ENCODE peak calls at places on chromosomes 7 and 10, in seven cellular contexts. M is uterus; Q is right lobe of liver; K is SJSA1; T is upper lobe of right lung; U is CD4-positive, CD25-positive, alpha-beta regulatory T cell; D is neural progenitor cell. P is an unnamed sample.
A peak's percentile ranks its signal among the peaks of the same experiment; 100 is the strongest.

GRCh38 chr10:120788756-120789155 is 62.4 kb upstream of the WDR11 start:
- DNase-seq in U (no peak), K (no peak), Q (no peak), M (no peak), D (no peak), T (no peak), P (no peak)

GRCh38 chr7:71716741-71717140 is 584.8 kb downstream of the GALNT17 start:
- DNase-seq in T (no peak), D (peak; percentile 26), M (no peak), K (no peak), Q (no peak), U (no peak), P (no peak)

GRCh38 chr7:106563466-106564150 is 97.3 kb downstream of the CCDC71L start:
- DNase-seq in M (no peak), U (no peak), K (no peak), Q (no peak), T (no peak), D (no peak), P (no peak)

GRCh38 chr10:132372516-132373095 is 24.4 kb upstream of the PWWP2B start:
- DNase-seq in U (no peak), M (no peak), T (peak; percentile 56), K (no peak), Q (no peak), D (no peak), P (no peak)

GRCh38 chr10:77798940-77799339 is 127.6 kb downstream of the DLG5 start:
- DNase-seq in K (no peak), U (no peak), T (no peak), M (no peak), Q (no peak), D (no peak), P (no peak)

GRCh38 chr7:55533050-55533728 is 39.1 kb downstream of the VOPP1 start:
- DNase-seq in Q (no peak), K (no peak), U (peak; percentile 89), D (no peak), M (no peak), T (no peak), P (no peak)

GRCh38 chr10:689433-690226 is at the start of gene DIP2C:
- DNase-seq in T (peak; percentile 85), Q (peak; percentile 84), K (peak; percentile 57), D (peak; percentile 94), M (peak; percentile 78), U (no peak), P (peak; percentile 83)

GRCh38 chr10:22365644-22366565 is 20.6 kb downstream of the SPAG6 start:
- DNase-seq in Q (no peak), D (no peak), M (no peak), K (no peak), T (no peak), U (no peak), P (no peak)

GRCh38 chr10:99529483-99530107 is 3.1 kb upstream of the NKX2-3 start:
- DNase-seq in K (no peak), M (no peak), T (no peak), U (no peak), D (peak; percentile 68), Q (no peak), P (no peak)

GRCh38 chr10:35437829-35438228 is 101.5 kb downstream of the CCNY start:
- DNase-seq in T (no peak), D (no peak), Q (no peak), M (no peak), U (no peak), K (no peak), P (no peak)

GRCh38 chr7:113202282-113202681 is 83.9 kb upstream of the SMIM30 start:
- DNase-seq in T (no peak), U (no peak), M (no peak), K (no peak), Q (no peak), D (no peak), P (no peak)

GRCh38 chr10:131750171-131750895 is 150.5 kb upstream of the PPP2R2D start:
- DNase-seq in K (no peak), U (no peak), T (no peak), M (no peak), D (no peak), Q (peak; percentile 36), P (no peak)

GRCh38 chr7:132065193-132065972 is 509.0 kb upstream of the PODXL start:
- DNase-seq in U (no peak), M (peak; percentile 87), T (no peak), K (peak; percentile 97), D (no peak), Q (no peak), P (peak; percentile 68)

GRCh38 chr10:123582084-123582989 is 83.8 kb upstream of the GPR26 start:
- DNase-seq in M (peak; percentile 35), U (peak; percentile 57), D (peak; percentile 89), Q (peak; percentile 82), T (peak; percentile 85), K (peak; percentile 41), P (peak; percentile 86)

GRCh38 chr10:92142949-92143348 is 147.9 kb downstream of the CPEB3 start:
- DNase-seq in U (no peak), K (no peak), Q (no peak), M (no peak), D (no peak), T (no peak), P (no peak)

GRCh38 chr10:35372329-35372728 is 36.0 kb downstream of the CCNY start:
- DNase-seq in U (no peak), D (no peak), M (peak; percentile 78), T (no peak), Q (no peak), K (peak; percentile 75), P (no peak)

GRCh38 chr7:50068850-50069551 is 24.0 kb downstream of the ZPBP start:
- DNase-seq in K (peak; percentile 11), D (no peak), T (no peak), M (no peak), Q (no peak), U (peak; percentile 68), P (no peak)

GRCh38 chr7:123231060-123232000 is 31.6 kb upstream of the SLC13A1 start:
- DNase-seq in Q (no peak), U (no peak), D (no peak), K (peak; percentile 59), M (no peak), T (no peak), P (no peak)

GRCh38 chr7:117208257-117208656 is 114.6 kb downstream of the WNT2 start:
- DNase-seq in Q (no peak), U (no peak), D (no peak), T (no peak), M (no peak), K (no peak), P (no peak)

GRCh38 chr10:1774796-1775195 is 37.5 kb upstream of the ADARB2 start:
- DNase-seq in U (no peak), D (no peak), K (no peak), M (no peak), Q (no peak), T (no peak), P (no peak)

GRCh38 chr7:129779602-129780256 is 168.2 kb downstream of the NRF1 start:
- DNase-seq in D (peak; percentile 85), U (peak; percentile 31), Q (no peak), T (peak; percentile 91), K (peak; percentile 55), M (no peak), P (no peak)

GRCh38 chr7:132783824-132784223 is 207.6 kb upstream of the PLXNA4 start:
- DNase-seq in D (no peak), M (no peak), U (no peak), Q (no peak), T (no peak), K (peak; percentile 81), P (no peak)

GRCh38 chr10:119973261-119973660 is 80.7 kb downstream of the SEC23IP start:
- DNase-seq in D (peak; percentile 30), U (peak; percentile 16), Q (no peak), M (no peak), K (no peak), T (no peak), P (no peak)

GRCh38 chr10:37976880-37977203 is 395 bp upstream of the ZNF25 start:
- DNase-seq in M (no peak), D (no peak), U (no peak), Q (no peak), T (no peak), K (no peak), P (no peak)

GRCh38 chr10:12594448-12594944 is 245.1 kb downstream of the CAMK1D start:
- DNase-seq in D (no peak), M (no peak), T (no peak), K (no peak), Q (no peak), U (peak; percentile 78), P (peak; percentile 65)

GRCh38 chr7:139079861-139080260 is 29.7 kb downstream of the ZC3HAV1 start:
- DNase-seq in M (no peak), T (no peak), U (no peak), K (no peak), Q (no peak), D (no peak), P (no peak)

GRCh38 chr10:43962346-43963191 is 313.9 kb upstream of the ZNF32 start:
- DNase-seq in U (no peak), Q (no peak), K (no peak), M (no peak), T (peak; percentile 42), D (no peak), P (no peak)

GRCh38 chr10:58743466-58744115 is 230.9 kb downstream of the BICC1 start:
- DNase-seq in Q (no peak), T (no peak), M (no peak), U (no peak), K (no peak), D (peak; percentile 70), P (no peak)

GRCh38 chr7:104973909-104974415 is 40.0 kb upstream of the KMT2E start:
- DNase-seq in T (no peak), D (no peak), Q (no peak), M (no peak), U (no peak), K (peak; percentile 88), P (no peak)

GRCh38 chr7:81025360-81025759 is 106.5 kb upstream of the SEMA3C start:
- DNase-seq in D (no peak), K (no peak), T (no peak), U (no peak), Q (no peak), M (no peak), P (no peak)

GRCh38 chr7:157693071-157693520 is 356.3 kb downstream of the DNAJB6 start:
- DNase-seq in K (no peak), T (peak; percentile 57), M (peak; percentile 1), D (peak; percentile 72), Q (no peak), U (no peak), P (peak; percentile 47)
- H3K27me3 ChIP-seq in K (no peaks in the 10 kb centered on the region), T (peaks cover 63% of the 10 kb centered on the region), M (no peaks in the 10 kb centered on the region), D (peaks cover 78% of the 10 kb centered on the region), Q (peaks cover 14% of the 10 kb centered on the region), U (peaks cover 3% of the 10 kb centered on the region), P (peaks cover 15% of the 10 kb centered on the region)

GRCh38 chr10:6088721-6089333 is at the start of gene RBM17:
- DNase-seq in T (peak; percentile 98), K (peak; percentile 97), D (peak; percentile 98), Q (peak; percentile 96), U (peak; percentile 99), M (peak; percentile 97), P (peak; percentile 99)
- H3K27ac ChIP-seq in T (peak within 1 kb of the TSS; percentile 86), K (peak within 1 kb of the TSS; percentile 74), D (no peak within 1 kb of the TSS), Q (peak within 1 kb of the TSS; percentile 77), U (peak within 1 kb of the TSS; percentile 60), M (peak within 1 kb of the TSS; percentile 89), P (peak within 1 kb of the TSS; percentile 71)

GRCh38 chr10:63520463-63521388 is 475 bp upstream of the REEP3 start:
- DNase-seq in Q (peak; percentile 81), T (peak; percentile 90), K (peak; percentile 62), U (peak; percentile 65), D (peak; percentile 90), M (peak; percentile 51), P (peak; percentile 80)
- H3K4me3 ChIP-seq in Q (peak overlapping the region; percentile 32), T (peak overlapping the region; percentile 57), K (peak overlapping the region; percentile 99), U (peak overlapping the region; percentile 77), D (peak overlapping the region; percentile 65), M (peak overlapping the region; percentile 52), P (peak overlapping the region; percentile 81)

GRCh38 chr10:105542401-105542800 is 901.3 kb downstream of the SORCS3 start:
- DNase-seq in Q (no peak), U (no peak), T (no peak), D (peak; percentile 64), K (no peak), M (no peak), P (no peak)
- H3K27me3 ChIP-seq in Q (no peaks in the 10 kb centered on the region), U (no peaks in the 10 kb centered on the region), T (no peaks in the 10 kb centered on the region), D (no peaks in the 10 kb centered on the region), K (no peaks in the 10 kb centered on the region), M (no peaks in the 10 kb centered on the region), P (no peaks in the 10 kb centered on the region)